ENCODE peak calls at places on chromosome 20, in five cellular contexts. D is ovary, I is cardiac muscle cell, L is lung, T is heart left ventricle. V is an unnamed sample.

GRCh38 chr20:39632176-39632575 is 670.0 kb downstream of the DHX35 start:
- DNase-seq in T (no peak), D (no peak), L (no peak), I (no peak), V (no peak)

GRCh38 chr20:25389858-25390537 is 637 bp downstream of the ABHD12 start:
- DNase-seq in D (peak), I (peak), T (peak), L (peak), V (peak)

GRCh38 chr20:19867074-19867473 is 109.0 kb downstream of the RIN2 start:
- DNase-seq in T (no peak), I (no peak), L (no peak), D (no peak), V (no peak)

GRCh38 chr20:57181639-57182038 is 84.8 kb downstream of the BMP7 start:
- DNase-seq in T (no peak), D (no peak), I (no peak), L (no peak), V (no peak)

GRCh38 chr20:47355489-47356219 is 845 bp downstream of the ZMYND8 start:
- DNase-seq in D (no peak), L (no peak), T (no peak), I (no peak), V (no peak)

GRCh38 chr20:7155282-7155681 is 387.8 kb downstream of the BMP2 start:
- DNase-seq in L (no peak), T (no peak), D (no peak), I (no peak), V (no peak)

GRCh38 chr20:57870597-57871236 is 160.9 kb upstream of the PMEPA1 start:
- DNase-seq in I (no peak), D (no peak), T (no peak), L (peak), V (no peak)

GRCh38 chr20:2303693-2304092 is 7.9 kb downstream of the TGM3 start:
- DNase-seq in D (no peak), I (no peak), L (no peak), T (no peak), V (no peak)

GRCh38 chr20:17654649-17655285 is 27.3 kb downstream of the RRBP1 start:
- DNase-seq in L (no peak), I (peak), D (no peak), T (no peak), V (peak)

GRCh38 chr20:40980106-40980827 is 48.4 kb upstream of the TOP1 start:
- DNase-seq in L (peak), T (no peak), D (no peak), I (no peak), V (no peak)

GRCh38 chr20:6768228-6769185 is 1.0 kb downstream of the BMP2 start:
- DNase-seq in T (peak), L (peak), D (peak), I (peak), V (peak)

GRCh38 chr20:53171065-53171464 is 198.9 kb downstream of the TSHZ2 start:
- DNase-seq in I (no peak), L (no peak), D (no peak), T (no peak), V (no peak)

GRCh38 chr20:63697357-63697867 is 960 bp downstream of the TNFRSF6B start:
- DNase-seq in L (no peak), D (peak), I (no peak), T (no peak), V (no peak)

GRCh38 chr20:56429496-56429895 is 17.4 kb downstream of the CASS4 start:
- DNase-seq in I (no peak), L (no peak), D (no peak), T (no peak), V (no peak)

GRCh38 chr20:52622086-52622485 is 350.1 kb upstream of the TSHZ2 start:
- DNase-seq in I (no peak), T (no peak), L (no peak), D (no peak), V (no peak)

GRCh38 chr20:2814076-2814475 is 711 bp upstream of the C20orf141 start:
- DNase-seq in L (no peak), I (no peak), T (no peak), D (no peak), V (no peak)

GRCh38 chr20:64053841-64054661 is 4.6 kb upstream of the SOX18 start:
- DNase-seq in D (no peak), T (peak), L (no peak), I (peak), V (no peak)

GRCh38 chr20:58086763-58087566 is 141.5 kb downstream of the ANKRD60 start:
- DNase-seq in D (no peak), T (no peak), I (peak), L (no peak), V (peak)

GRCh38 chr20:46084805-46085792 is 4.7 kb downstream of the NCOA5 start:
- DNase-seq in T (no peak), L (no peak), D (no peak), I (no peak), V (no peak)

GRCh38 chr20:5848711-5849505 is 98.7 kb downstream of the SHLD1 start:
- DNase-seq in D (peak), I (no peak), L (no peak), T (no peak), V (no peak)

GRCh38 chr20:20821496-20822260 is 109.2 kb upstream of the RALGAPA2 start:
- DNase-seq in T (no peak), I (no peak), D (no peak), L (no peak), V (no peak)

GRCh38 chr20:217266-217665 is 9.8 kb upstream of the DEFB129 start:
- DNase-seq in T (no peak), L (no peak), I (no peak), D (no peak), V (no peak)

GRCh38 chr20:58985656-58986055 is 4.6 kb downstream of the NELFCD start:
- DNase-seq in D (no peak), T (no peak), L (no peak), I (no peak), V (no peak)

GRCh38 chr20:47126709-47127108 is 229.8 kb downstream of the ZMYND8 start:
- DNase-seq in D (no peak), L (no peak), I (no peak), T (no peak), V (no peak)

GRCh38 chr20:57663241-57663640 is 43.0 kb upstream of the ZBP1 start:
- DNase-seq in T (peak), L (no peak), I (no peak), D (peak), V (no peak)

GRCh38 chr20:45433316-45433715 is 17.4 kb downstream of the PIGT start:
- DNase-seq in D (peak), I (no peak), T (peak), L (no peak), V (peak)

GRCh38 chr20:15859061-15859460 is 714.2 kb downstream of the KIF16B start:
- DNase-seq in D (no peak), T (no peak), L (no peak), I (no peak), V (no peak)

GRCh38 chr20:10556519-10557083 is 117.2 kb downstream of the JAG1 start:
- DNase-seq in L (no peak), I (no peak), T (no peak), D (no peak), V (no peak)

GRCh38 chr20:57650756-57651483 is 30.7 kb upstream of the ZBP1 start:
- DNase-seq in L (peak), I (no peak), D (no peak), T (no peak), V (peak)

GRCh38 chr20:19977373-19977770 is 39.8 kb upstream of the NAA20 start:
- DNase-seq in T (no peak), L (no peak), D (no peak), I (no peak), V (no peak)

GRCh38 chr20:6588296-6588695 is 179.2 kb upstream of the BMP2 start:
- DNase-seq in L (no peak), T (no peak), I (peak), D (peak), V (peak)

GRCh38 chr20:6818033-6818808 is 50.7 kb downstream of the BMP2 start:
- DNase-seq in L (no peak), T (no peak), D (no peak), I (peak), V (no peak)

GRCh38 chr20:12318043-12318442 is 400.4 kb downstream of the BTBD3 start:
- DNase-seq in I (no peak), L (no peak), D (no peak), T (no peak), V (no peak)

GRCh38 chr20:432677-433299 is 24.7 kb downstream of the RBCK1 start:
- DNase-seq in I (no peak), T (no peak), D (no peak), L (no peak), V (no peak)

GRCh38 chr20:63518351-63518861 is 2.2 kb upstream of the PPDPF start:
- DNase-seq in D (no peak), L (no peak), T (peak), I (no peak), V (no peak)

GRCh38 chr20:53677447-53678314 is 84.0 kb upstream of the ZNF217 start:
- DNase-seq in L (no peak), D (no peak), I (peak), T (peak), V (peak)

GRCh38 chr20:3045042-3045815 is 623 bp upstream of the MRPS26 start:
- DNase-seq in D (no peak), T (no peak), I (peak), L (no peak), V (peak)

GRCh38 chr20:10654630-10655029 is 19.2 kb downstream of the JAG1 start:
- DNase-seq in T (no peak), L (no peak), D (peak), I (peak), V (no peak)

GRCh38 chr20:32017711-32018251 is 7.5 kb downstream of the CCM2L start:
- DNase-seq in T (no peak), D (no peak), I (peak), L (peak), V (no peak)
- TF ChIP-seq CTCF in T (no peak), D (no peak), I (no peak), L (no peak), V (no peak)

DNA sequence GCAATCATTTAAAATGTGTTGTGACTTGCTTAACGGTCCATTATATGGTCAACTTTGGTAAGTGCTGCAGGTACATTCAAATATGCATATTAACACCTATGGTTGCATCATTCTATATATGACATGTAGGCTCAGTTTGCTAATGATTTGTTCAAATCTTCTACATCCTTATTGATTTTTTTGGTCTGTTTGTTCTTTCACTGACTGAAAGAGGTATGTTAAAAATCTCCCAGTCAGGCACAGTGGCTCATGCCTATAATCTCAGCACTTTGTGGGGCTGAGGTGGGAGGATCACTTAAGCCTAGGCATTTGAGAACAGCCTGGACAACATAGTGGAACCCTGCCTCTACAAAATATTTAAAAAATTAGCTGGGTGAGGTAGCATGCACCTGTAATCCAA is 29.2 kb downstream of the PIGU start:
- DNase-seq in D (no peak), T (no peak), L (no peak), I (no peak), V (no peak)
- H3K27ac ChIP-seq in D (no peak), T (no peak), L (no peak), I (no peak), V (no peak)

GRCh38 chr20:49846206-49846807 is 33.7 kb downstream of the SLC9A8 start:
- DNase-seq in I (peak), D (peak), L (peak), T (no peak), V (peak)
- TF ChIP-seq CTCF in I (peak), D (peak), L (peak), T (peak), V (peak)

GRCh38 chr20:43752051-43752360 is 25.2 kb upstream of the GTSF1L start:
- DNase-seq in I (no peak), D (no peak), L (no peak), T (no peak), V (no peak)
- H3K27ac ChIP-seq in I (no peak), D (no peak), L (no peak), T (no peak), V (no peak)

GRCh38 chr20:4193053-4193452 is 177.7 kb upstream of the RNF24 start:
- DNase-seq in T (no peak), L (no peak), D (no peak), I (no peak), V (no peak)

GRCh38 chr20:4190792-4191519 is 175.6 kb upstream of the RNF24 start:
- DNase-seq in I (no peak), L (no peak), D (no peak), T (no peak), V (no peak)

GRCh38 chr20:4192378-4193048 is 177.2 kb upstream of the RNF24 start:
- DNase-seq in D (no peak), T (no peak), L (no peak), I (no peak), V (no peak)

DNA sequence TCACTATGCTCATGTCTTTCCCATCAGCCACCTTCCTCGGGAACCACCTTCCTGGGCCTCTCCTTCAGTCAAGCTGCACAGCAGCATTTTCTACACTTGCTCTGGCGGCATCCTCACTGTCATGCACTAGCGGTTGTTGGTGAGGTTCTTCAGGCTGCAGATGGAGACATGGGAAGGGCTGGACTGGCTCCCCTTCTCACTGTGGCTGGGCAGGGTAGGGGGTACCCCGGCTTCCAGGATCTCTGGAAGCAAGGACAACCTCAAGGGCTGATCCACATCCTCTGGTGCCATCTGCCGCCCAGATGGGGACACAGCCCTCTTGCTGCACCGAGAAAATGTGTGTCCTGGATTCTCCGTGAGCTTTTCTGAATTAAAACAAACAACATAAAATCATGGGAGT is 180.1 kb upstream of the RNF24 start:
- DNase-seq in I (peak), T (no peak), D (no peak), L (no peak), V (no peak)
- TF ChIP-seq CTCF in I (peak), T (peak), D (no peak), L (no peak), V (no peak)

GRCh38 chr20:37356387-37356786 is 10.4 kb downstream of the SRC start:
- DNase-seq in D (no peak), L (peak), I (no peak), T (peak), V (no peak)
- H3K27ac ChIP-seq in D (no peak), L (no peak), I (no peak), T (no peak), V (no peak)

GRCh38 chr20:24149881-24150307 is 161.3 kb upstream of the GGTLC1 start:
- DNase-seq in T (peak), D (no peak), L (no peak), I (peak), V (peak)
- TF ChIP-seq CTCF in T (peak), D (no peak), L (no peak), I (peak), V (no peak)

DNA sequence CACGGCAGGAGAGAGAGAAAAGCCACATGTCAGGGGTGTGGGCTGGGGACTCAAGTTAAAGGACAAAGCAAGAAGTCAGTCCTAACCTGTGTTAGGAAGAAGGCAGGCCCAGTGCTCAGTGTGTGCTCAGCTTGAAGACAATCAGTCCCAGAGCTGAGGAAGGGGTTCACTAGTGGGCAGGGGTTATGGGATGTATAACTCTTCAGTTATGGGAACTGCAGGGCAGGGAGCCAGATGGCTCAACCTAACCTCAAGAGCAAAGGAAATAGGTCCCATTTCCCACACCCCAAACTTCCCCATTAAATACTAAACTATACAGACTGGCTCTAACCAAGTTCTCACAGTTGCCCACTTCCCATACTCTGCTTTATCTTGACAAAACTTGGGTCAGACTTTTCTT is 7.4 kb upstream of the SSTR4 start:
- DNase-seq in T (no peak), D (no peak), L (peak), I (no peak), V (no peak)
- H3K27ac ChIP-seq in T (no peak), D (no peak), L (no peak), I (no peak), V (no peak)

GRCh38 chr20:62227977-62228958 is 8.2 kb upstream of the HRH3 start:
- DNase-seq in D (no peak), L (no peak), T (no peak), I (no peak), V (no peak)
- TF ChIP-seq CTCF in D (no peak), L (no peak), T (no peak), I (no peak), V (no peak)

DNA sequence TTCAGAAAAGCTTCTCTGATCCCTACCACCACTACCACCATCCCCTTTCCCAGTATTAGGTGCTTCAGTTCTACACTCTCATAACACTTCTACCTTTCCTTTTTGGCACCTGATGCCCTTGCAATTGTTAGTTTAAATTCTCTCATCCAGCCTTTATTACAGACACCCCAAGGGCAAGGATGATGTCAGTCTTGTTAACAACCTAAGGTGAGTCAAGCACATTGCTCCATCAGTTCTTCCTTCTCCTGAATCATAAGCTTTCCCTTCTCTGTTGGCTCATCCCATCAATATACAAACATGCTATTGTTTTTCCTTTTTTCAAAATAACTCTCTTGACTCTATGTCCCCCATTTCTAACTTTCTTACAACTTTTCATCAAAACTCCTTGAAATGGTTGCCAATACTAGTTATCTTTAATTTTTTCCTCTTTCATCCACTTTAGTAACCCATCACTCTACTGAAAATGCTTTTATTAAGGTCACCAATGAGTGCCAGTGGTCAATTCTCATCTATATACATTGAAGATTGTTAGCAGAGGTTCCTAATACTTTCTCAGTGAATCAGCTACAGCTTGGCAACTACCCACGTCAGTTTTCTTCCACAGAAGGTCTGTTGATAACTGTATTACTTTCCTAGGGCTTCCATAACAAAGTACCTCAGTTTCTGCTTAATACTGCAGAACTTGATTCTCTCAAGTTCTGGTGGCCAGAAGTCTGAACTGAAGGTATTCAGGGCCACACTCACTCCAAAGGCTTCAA is 97.1 kb upstream of the FLRT3 start:
- DNase-seq in T (no peak), L (no peak), I (no peak), D (no peak), V (no peak)
- H3K27ac ChIP-seq in T (no peak), L (no peak), I (no peak), D (no peak), V (no peak)